ENCODE peak calls at places on chromosomes 12 and 14, in eight cellular contexts. C, D, S, B, K, V, G and I are unnamed samples.

GRCh38 chr14:99273724-99274345 is 1.8 kb upstream of the BCL11B start:
- DNase-seq in C (no peak), D (no peak), S (no peak), B (no peak), K (peak; percentile 68), V (no peak), G (peak; percentile 66), I (peak; percentile 70)

GRCh38 chr14:51209457-51209856 is 30.6 kb upstream of the TMX1 start:
- DNase-seq in C (no peak), D (no peak), S (no peak), B (no peak), K (no peak), V (no peak), G (no peak), I (no peak)

GRCh38 chr14:57526942-57527341 is 33.3 kb upstream of the CCDC198 start:
- DNase-seq in C (no peak), D (no peak), S (no peak), B (no peak), K (no peak), V (no peak), G (peak; percentile 86), I (peak; percentile 24)

GRCh38 chr14:38522724-38523123 is 266.8 kb upstream of the CLEC14A start:
- DNase-seq in C (no peak), D (peak; percentile 9), S (no peak), B (no peak), K (no peak), V (no peak), G (no peak), I (no peak)

GRCh38 chr14:26381405-26381804 is 216.4 kb downstream of the NOVA1 start:
- DNase-seq in C (no peak), D (no peak), S (no peak), B (no peak), K (peak; percentile 39), V (no peak), G (no peak), I (no peak)

GRCh38 chr14:23555533-23555881 is 564 bp upstream of the THTPA start:
- DNase-seq in C (no peak), D (no peak), S (no peak), B (no peak), K (no peak), V (no peak), G (no peak), I (no peak)

GRCh38 chr12:104121001-104121400 is 17.0 kb downstream of the NFYB start:
- DNase-seq in C (no peak), D (peak; percentile 78), S (no peak), B (no peak), K (no peak), V (no peak), G (no peak), I (no peak)

GRCh38 chr12:10392394-10392930 is 2.6 kb upstream of the KLRK1 start:
- DNase-seq in C (peak; percentile 67), D (peak; percentile 67), S (peak; percentile 73), B (peak; percentile 71), K (peak; percentile 19), V (peak; percentile 31), G (no peak), I (no peak)

GRCh38 chr12:104190151-104190550 is 25.4 kb upstream of the TXNRD1 start:
- DNase-seq in C (no peak), D (peak; percentile 52), S (no peak), B (no peak), K (no peak), V (no peak), G (no peak), I (no peak)

GRCh38 chr12:87816186-87816585 is 213.0 kb downstream of the C12orf50 start:
- DNase-seq in C (no peak), D (peak; percentile 43), S (no peak), B (no peak), K (no peak), V (no peak), G (no peak), I (no peak)

GRCh38 chr14:105161314-105161713 is 7.3 kb downstream of the JAG2 start:
- DNase-seq in C (no peak), D (no peak), S (no peak), B (no peak), K (no peak), V (no peak), G (no peak), I (no peak)

DNA sequence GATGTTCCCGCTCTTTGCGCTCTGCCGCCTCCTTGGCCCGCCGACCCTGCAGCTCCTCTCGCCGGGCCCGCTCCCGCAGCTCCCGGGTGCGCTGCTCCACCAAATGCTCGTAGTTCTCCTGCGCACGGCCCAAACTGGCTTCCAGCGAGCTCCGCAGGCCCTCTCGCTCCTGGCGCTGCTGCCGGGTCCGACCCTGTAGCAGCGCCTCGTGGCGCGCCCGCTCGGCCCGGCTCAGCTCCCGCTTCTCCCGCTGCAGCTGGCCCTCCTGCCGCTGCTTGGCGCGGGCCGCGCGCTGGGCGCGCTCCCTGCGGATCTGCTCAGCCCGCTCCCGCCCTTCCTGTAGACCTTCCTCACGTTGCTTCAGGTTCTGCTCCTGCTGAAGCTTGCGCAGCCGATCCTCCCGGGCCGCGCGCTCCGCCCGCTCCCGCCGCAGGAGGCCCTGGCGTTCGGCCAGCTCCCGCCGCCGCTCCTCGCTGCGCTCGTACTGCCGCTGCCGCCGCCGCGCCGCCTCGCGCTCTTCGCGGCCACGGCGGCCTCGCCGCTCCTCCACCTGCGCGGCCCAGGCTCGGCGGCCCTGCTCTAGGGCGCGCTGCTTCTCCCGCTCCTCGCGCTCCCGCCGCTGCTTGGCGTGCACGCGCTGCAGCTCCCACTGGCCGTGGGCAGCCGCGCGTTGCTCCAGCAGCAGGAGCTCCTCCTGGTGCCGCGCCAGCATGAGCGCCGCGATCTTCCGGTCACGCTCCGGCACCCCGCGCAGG is 2.6 kb downstream of the CCDC177 start:
- DNase-seq in C (no peak), D (peak; percentile 15), S (peak; percentile 39), B (no peak), K (peak; percentile 34), V (no peak), G (peak; percentile 87), I (peak; percentile 54)
- H3K4me3 ChIP-seq in C (no peak overlapping the region), D (peak overlapping the region; percentile 43), S (no peak overlapping the region), B (peak overlapping the region; percentile 54), K (no peak overlapping the region), V (peak overlapping the region; percentile 40), G (no peak overlapping the region), I (peak overlapping the region; percentile 23)

GRCh38 chr12:113069149-113069548 is 12.6 kb downstream of the DTX1 start:
- DNase-seq in C (no peak), D (no peak), S (no peak), B (no peak), K (no peak), V (no peak), G (peak; percentile 69), I (no peak)

GRCh38 chr12:113065126-113066007 is 8.8 kb downstream of the DTX1 start:
- DNase-seq in C (no peak), D (no peak), S (no peak), B (no peak), K (no peak), V (no peak), G (peak; percentile 96), I (peak; percentile 98)

GRCh38 chr12:113064395-113065125 is 8.0 kb downstream of the DTX1 start:
- DNase-seq in C (no peak), D (no peak), S (no peak), B (no peak), K (peak; percentile 49), V (no peak), G (no peak), I (no peak)

GRCh38 chr12:113068312-113068935 is 11.9 kb downstream of the DTX1 start:
- DNase-seq in C (no peak), D (no peak), S (no peak), B (no peak), K (no peak), V (no peak), G (no peak), I (no peak)

DNA sequence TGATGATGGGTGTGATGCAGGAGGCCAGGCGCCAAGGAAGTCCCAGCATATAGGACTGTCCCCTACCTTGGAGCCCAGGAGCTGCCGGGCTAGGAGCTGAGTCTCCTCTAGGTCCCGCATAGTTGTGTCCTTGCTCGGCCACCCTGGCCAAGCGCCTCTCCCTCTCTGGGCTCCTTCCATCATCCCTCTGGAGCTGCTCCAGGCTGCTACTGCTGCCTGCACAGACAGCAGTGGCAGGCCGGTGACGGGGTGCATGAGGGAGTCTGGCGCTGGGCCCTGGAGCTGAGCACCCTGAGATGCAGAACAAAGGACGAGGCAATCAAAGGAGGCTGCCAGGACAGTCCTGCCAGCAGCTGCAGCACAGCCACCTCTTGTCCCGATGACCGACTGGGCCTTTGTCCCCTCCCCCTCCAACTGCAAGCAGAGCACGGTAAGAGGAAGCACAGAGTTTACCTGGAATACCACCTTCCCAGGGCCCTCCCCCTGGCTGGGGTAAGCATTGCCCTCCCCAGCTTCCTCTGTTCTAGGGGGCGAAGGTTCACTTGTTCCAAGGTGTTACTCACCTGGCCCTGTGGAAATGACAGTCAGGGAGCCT is 10.4 kb downstream of the DTX1 start:
- DNase-seq in C (no peak), D (no peak), S (peak; percentile 42), B (no peak), K (no peak), V (no peak), G (peak; percentile 68), I (peak; percentile 50)
- H3K27me3 ChIP-seq in C (peaks cover 3% of the 10 kb centered on the region), D (peaks cover 6% of the 10 kb centered on the region), S (no peaks in the 10 kb centered on the region), B (no peaks in the 10 kb centered on the region), K (no peaks in the 10 kb centered on the region), V (peaks cover 28% of the 10 kb centered on the region), G (peaks cover 7% of the 10 kb centered on the region), I (no peaks in the 10 kb centered on the region)

GRCh38 chr14:73792476-73792875 is 59.2 kb upstream of the PTGR2 start:
- DNase-seq in C (no peak), D (no peak), S (no peak), B (no peak), K (no peak), V (no peak), G (peak; percentile 56), I (peak; percentile 50)

GRCh38 chr14:73788871-73789590 is 62.6 kb upstream of the PTGR2 start:
- DNase-seq in C (peak; percentile 33), D (no peak), S (no peak), B (no peak), K (no peak), V (no peak), G (no peak), I (no peak)

GRCh38 chr14:73787760-73788508 is 63.7 kb upstream of the PTGR2 start:
- DNase-seq in C (peak; percentile 24), D (peak; percentile 55), S (no peak), B (no peak), K (no peak), V (no peak), G (no peak), I (no peak)

GRCh38 chr14:73786942-73787759 is 64.5 kb upstream of the PTGR2 start:
- DNase-seq in C (peak; percentile 83), D (peak; percentile 35), S (peak; percentile 71), B (peak; percentile 85), K (peak; percentile 63), V (peak; percentile 79), G (peak; percentile 86), I (peak; percentile 86)

GRCh38 chr14:73789996-73790581 is 61.5 kb upstream of the PTGR2 start:
- DNase-seq in C (peak; percentile 85), D (peak; percentile 97), S (peak; percentile 50), B (peak; percentile 90), K (no peak), V (peak; percentile 54), G (no peak), I (no peak)
- H3K4me3 ChIP-seq in C (no peak overlapping the region), D (no peak overlapping the region), S (no peak overlapping the region), B (no peak overlapping the region), K (no peak overlapping the region), V (no peak overlapping the region), G (no peak overlapping the region), I (no peak overlapping the region)

DNA sequence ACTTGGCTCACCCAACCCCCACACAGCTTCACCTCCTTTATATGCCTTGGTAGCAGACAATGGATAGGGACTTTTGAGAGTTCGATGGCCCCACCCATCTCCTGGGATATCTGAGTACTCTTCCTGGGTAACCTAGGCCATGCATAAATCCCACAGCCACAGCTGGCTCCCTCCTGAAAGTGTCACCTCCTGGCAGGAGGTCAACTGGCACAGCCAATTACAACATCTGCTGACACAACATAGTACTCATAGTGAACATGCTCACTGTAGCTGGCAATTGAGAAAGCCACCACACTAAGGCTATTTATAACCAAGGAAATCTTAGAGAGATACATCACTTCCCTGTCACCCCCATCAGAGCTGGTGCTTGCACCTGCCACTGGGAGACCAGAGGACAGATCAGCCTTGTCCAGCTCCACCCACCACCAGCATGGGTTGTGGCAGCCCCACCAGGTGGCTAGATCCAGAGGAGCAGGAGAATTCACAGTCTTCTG is 410.0 kb downstream of the SYT1 start:
- DNase-seq in C (no peak), D (no peak), S (no peak), B (no peak), K (no peak), V (no peak), G (peak; percentile 68), I (no peak)
- H3K27me3 ChIP-seq in C (no peaks in the 10 kb centered on the region), D (no peaks in the 10 kb centered on the region), S (no peaks in the 10 kb centered on the region), B (no peaks in the 10 kb centered on the region), K (no peaks in the 10 kb centered on the region), V (no peaks in the 10 kb centered on the region), G (no peaks in the 10 kb centered on the region), I (no peaks in the 10 kb centered on the region)